ENCODE peak calls at places on chromosomes 1 and 21, in eight cellular contexts. O is CD8-positive, alpha-beta memory T cell; U is kidney epithelial cell; W is retina; Q is left ventricle myocardium inferior; E is activated naive CD8-positive, alpha-beta T cell treated with anti-CD3 and anti-CD28 coated beads for 36 hours; N is GM13977; Y is CD4-positive, CD25-positive, alpha-beta regulatory T cell. R is an unnamed sample.

GRCh38 chr1:234978397-234979291 is 150.0 kb downstream of the TOMM20 start:
- DNase-seq in W (no peak), O (no peak), U (no peak), N (peak), Q (peak), E (peak), Y (peak), R (no peak)

GRCh38 chr1:27496604-27497155 is 6.7 kb upstream of the WASF2 start:
- DNase-seq in O (no peak), Q (peak), W (peak), U (no peak), Y (no peak), N (no peak), E (no peak), R (no peak)

GRCh38 chr21:35508389-35508888 is 459.3 kb upstream of the RUNX1 start:
- DNase-seq in U (no peak), E (no peak), N (no peak), W (no peak), O (no peak), Y (no peak), Q (peak), R (no peak)

GRCh38 chr1:210339500-210339899 is 10.8 kb downstream of the HHAT start:
- DNase-seq in Y (no peak), Q (no peak), E (no peak), N (no peak), W (no peak), O (no peak), U (no peak), R (no peak)

GRCh38 chr1:238861342-238861741 is 525.0 kb upstream of the CHRM3 start:
- DNase-seq in U (no peak), Q (no peak), W (no peak), N (no peak), Y (no peak), E (no peak), O (no peak), R (no peak)

GRCh38 chr1:244060691-244061090 is 9.6 kb downstream of the ZBTB18 start:
- DNase-seq in N (no peak), E (no peak), Y (no peak), O (no peak), W (no peak), Q (no peak), U (no peak), R (no peak)

GRCh38 chr21:46118871-46119564 is 21.1 kb downstream of the COL6A2 start:
- DNase-seq in E (no peak), U (no peak), Q (peak), O (no peak), W (no peak), N (no peak), Y (no peak), R (peak)

GRCh38 chr1:33655496-33655895 is 183.1 kb downstream of the ZSCAN20 start:
- DNase-seq in Q (peak), U (no peak), E (no peak), Y (no peak), N (no peak), O (no peak), W (no peak), R (no peak)

GRCh38 chr1:110084226-110085078 is 14.0 kb upstream of the ALX3 start:
- DNase-seq in Y (no peak), U (no peak), O (peak), W (peak), N (peak), Q (peak), E (peak), R (no peak)

GRCh38 chr1:172883844-172884243 is 166.9 kb downstream of the TNFSF18 start:
- DNase-seq in Q (no peak), U (no peak), N (no peak), Y (no peak), E (no peak), W (no peak), O (no peak), R (no peak)

GRCh38 chr1:75265792-75266191 is 131.6 kb downstream of the LHX8 start:
- DNase-seq in N (peak), Q (no peak), Y (no peak), W (peak), E (no peak), O (no peak), U (peak), R (no peak)

GRCh38 chr1:23544444-23545389 is 13.7 kb upstream of the E2F2 start:
- DNase-seq in W (peak), Y (peak), O (peak), N (peak), Q (peak), U (no peak), E (peak), R (peak)

GRCh38 chr1:10033359-10033845 is 644 bp downstream of the UBE4B start:
- DNase-seq in U (no peak), E (no peak), N (peak), Y (no peak), Q (no peak), O (no peak), W (no peak), R (peak)

GRCh38 chr1:3702990-3703728 is 49.1 kb upstream of the CCDC27 start:
- DNase-seq in U (no peak), Y (no peak), E (no peak), N (no peak), W (peak), Q (no peak), O (no peak), R (no peak)

GRCh38 chr1:15966081-15966955 is 9.6 kb downstream of the ZBTB17 start:
- DNase-seq in Y (peak), W (no peak), Q (no peak), E (peak), N (peak), O (peak), U (no peak), R (no peak)

GRCh38 chr1:18348354-18348753 is 132.4 kb upstream of the KLHDC7A start:
- DNase-seq in W (no peak), Y (no peak), E (no peak), N (no peak), U (no peak), O (no peak), Q (no peak), R (no peak)

GRCh38 chr1:200139661-200140250 is 112.2 kb downstream of the NR5A2 start:
- DNase-seq in U (peak), Y (peak), O (peak), Q (no peak), W (no peak), N (peak), E (no peak), R (peak)

GRCh38 chr1:174958396-174958795 is 41.4 kb upstream of the CACYBP start:
- DNase-seq in N (no peak), U (no peak), O (no peak), Q (no peak), Y (no peak), W (no peak), E (no peak), R (no peak)

GRCh38 chr21:36134820-36135390 is at the start of gene CBR3:
- DNase-seq in U (no peak), Y (no peak), Q (peak), N (peak), W (peak), E (peak), O (peak), R (peak)

GRCh38 chr1:154736840-154737239 is 128.9 kb upstream of the ADAR start:
- DNase-seq in N (no peak), W (no peak), O (no peak), E (peak), Q (no peak), Y (no peak), U (no peak), R (no peak)

GRCh38 chr1:183840140-183840539 is 35.2 kb downstream of the RGL1 start:
- DNase-seq in E (no peak), O (no peak), N (no peak), Y (no peak), Q (no peak), W (no peak), U (peak), R (no peak)

GRCh38 chr1:12555411-12556367 is 62.3 kb downstream of the DHRS3 start:
- DNase-seq in Y (no peak), N (no peak), W (no peak), U (no peak), O (no peak), E (no peak), Q (peak), R (no peak)

GRCh38 chr1:9689971-9690381 is 38.4 kb downstream of the PIK3CD start:
- DNase-seq in W (peak), E (peak), Q (peak), U (no peak), Y (no peak), O (no peak), N (no peak), R (peak)

GRCh38 chr21:18477059-18477458 is 73.5 kb upstream of the TMPRSS15 start:
- DNase-seq in Y (no peak), N (no peak), W (no peak), O (no peak), U (peak), Q (no peak), E (no peak), R (no peak)

GRCh38 chr1:206737729-206738222 is 32.8 kb upstream of the IL19 start:
- DNase-seq in W (no peak), Y (no peak), Q (no peak), N (peak), O (no peak), U (no peak), E (no peak), R (no peak)

GRCh38 chr1:57204091-57204490 is 219.8 kb downstream of the DAB1 start:
- DNase-seq in Y (no peak), U (no peak), W (no peak), E (no peak), O (no peak), N (peak), Q (no peak), R (no peak)

GRCh38 chr1:149942207-149942606 is 5.5 kb upstream of the MTMR11 start:
- DNase-seq in E (no peak), N (no peak), O (no peak), Y (no peak), U (no peak), Q (no peak), W (peak), R (peak)

GRCh38 chr1:37486680-37487618 is 12.6 kb downstream of the ZC3H12A start:
- DNase-seq in O (peak), U (no peak), Y (peak), Q (peak), E (peak), W (peak), N (peak), R (peak)

GRCh38 chr1:32291145-32291707 is 657 bp upstream of the HDAC1 start:
- DNase-seq in E (no peak), Q (no peak), U (no peak), Y (no peak), N (no peak), O (no peak), W (no peak), R (no peak)

GRCh38 chr1:202154766-202155477 is 5.5 kb downstream of the PTPN7 start:
- DNase-seq in Q (no peak), N (no peak), O (peak), W (peak), Y (no peak), E (peak), U (no peak), R (peak)

GRCh38 chr1:3217887-3218679 is 149.1 kb downstream of the PRDM16 start:
- DNase-seq in U (no peak), E (no peak), Y (no peak), W (no peak), Q (no peak), O (no peak), N (no peak), R (no peak)